ENCODE peak calls at places on chromosome 5, in eight cellular contexts. A is mesenchymal stem cell; F is A673; C is spleen; G is naive thymus-derived CD4-positive, alpha-beta T cell; U is lower lobe of right lung; Y is A549; W is left ventricle myocardium inferior. Q is an unnamed sample. For H3K4me1, the result is how much of the 10 kb centered on the place peaks cover.

GRCh38 chr5:149072376-149072775 is 9.5 kb upstream of the SH3TC2 start:
- DNase-seq in Y (no peak), U (no peak), F (no peak), G (no peak), A (no peak), W (no peak), C (no peak), Q (peak)

GRCh38 chr5:172454355-172455086 is at the start of gene SH3PXD2B:
- DNase-seq in G (peak), F (peak), Y (peak), A (peak), U (peak), W (peak), C (peak), Q (peak)

GRCh38 chr5:9288234-9288633 is 257.6 kb downstream of the SEMA5A start:
- DNase-seq in G (no peak), Y (no peak), A (no peak), W (peak), U (no peak), F (no peak), C (no peak), Q (no peak)

GRCh38 chr5:149389552-149390495 is 10.7 kb upstream of the IL17B start:
- DNase-seq in G (no peak), C (no peak), F (no peak), Y (no peak), W (no peak), U (no peak), A (peak), Q (no peak)

GRCh38 chr5:142145106-142145900 is 36.7 kb downstream of the NDFIP1 start:
- DNase-seq in Y (peak), C (no peak), W (no peak), G (peak), F (peak), U (no peak), A (peak), Q (peak)

GRCh38 chr5:161547573-161548471 is 1.3 kb upstream of the GABRB2 start:
- DNase-seq in U (no peak), G (no peak), F (no peak), Y (peak), A (no peak), C (peak), W (no peak), Q (no peak)

GRCh38 chr5:62521319-62521718 is 57.3 kb upstream of the LRRC70 start:
- DNase-seq in A (no peak), F (no peak), G (no peak), U (no peak), Y (no peak), W (no peak), C (no peak), Q (no peak)

GRCh38 chr5:164934561-164934960 is 1429.1 kb downstream of the MAT2B start:
- DNase-seq in U (no peak), Y (no peak), G (no peak), A (no peak), W (no peak), F (no peak), C (no peak), Q (no peak)

GRCh38 chr5:3185488-3185887 is 410.1 kb upstream of the IRX1 start:
- DNase-seq in A (no peak), C (no peak), Y (no peak), G (no peak), W (no peak), F (no peak), U (no peak), Q (no peak)

GRCh38 chr5:22242532-22242931 is 610.6 kb downstream of the CDH12 start:
- DNase-seq in Y (no peak), G (no peak), C (no peak), W (no peak), F (peak), U (no peak), A (no peak), Q (peak)

GRCh38 chr5:59218424-59219045 is 635.7 kb downstream of the RAB3C start:
- DNase-seq in U (no peak), Y (no peak), G (no peak), F (peak), C (no peak), W (no peak), A (peak), Q (peak)

GRCh38 chr5:148290271-148291195 is 21.7 kb upstream of the SPINK7 start:
- DNase-seq in F (peak), A (peak), G (peak), C (no peak), W (no peak), Y (peak), U (no peak), Q (peak)

GRCh38 chr5:59020611-59021285 is 437.9 kb downstream of the RAB3C start:
- DNase-seq in G (no peak), C (no peak), W (no peak), Y (no peak), F (no peak), A (no peak), U (no peak), Q (peak)

GRCh38 chr5:34923694-34924461 is 5.5 kb upstream of the DNAJC21 start:
- DNase-seq in W (no peak), U (no peak), F (peak), C (no peak), Y (peak), G (no peak), A (peak), Q (peak)

GRCh38 chr5:43773032-43773830 is 170.3 kb downstream of the NNT start:
- DNase-seq in Y (peak), C (no peak), A (peak), W (no peak), G (no peak), U (no peak), F (peak), Q (peak)

GRCh38 chr5:133506165-133506564 is 106.2 kb downstream of the FSTL4 start:
- DNase-seq in C (no peak), Y (no peak), A (no peak), W (no peak), F (no peak), G (no peak), U (no peak), Q (no peak)

GRCh38 chr5:144191998-144192397 is 21.3 kb downstream of the KCTD16 start:
- DNase-seq in G (peak), C (no peak), W (no peak), Y (peak), F (peak), U (no peak), A (peak), Q (peak)

GRCh38 chr5:145484195-145484594 is 350.9 kb downstream of the PRELID2 start:
- DNase-seq in G (no peak), F (no peak), C (no peak), W (no peak), Y (peak), U (no peak), A (peak), Q (peak)

GRCh38 chr5:91103353-91104061 is 279.6 kb downstream of the ARRDC3 start:
- DNase-seq in W (no peak), C (no peak), Y (no peak), A (peak), G (no peak), F (no peak), U (no peak), Q (no peak)

GRCh38 chr5:115738807-115739206 is 77.7 kb downstream of the CDO1 start:
- DNase-seq in Y (no peak), C (no peak), F (no peak), A (no peak), U (no peak), G (no peak), W (no peak), Q (no peak)

GRCh38 chr5:149962040-149962439 is 1.5 kb downstream of the SLC26A2 start:
- DNase-seq in U (no peak), W (no peak), Y (peak), A (peak), F (peak), G (peak), C (no peak), Q (peak)

GRCh38 chr5:39414429-39414828 is 10.4 kb downstream of the DAB2 start:
- DNase-seq in W (no peak), Y (no peak), U (no peak), F (no peak), C (no peak), G (no peak), A (no peak), Q (no peak)

GRCh38 chr5:97229196-97229595 is 46.1 kb upstream of the RIOK2 start:
- DNase-seq in C (no peak), A (no peak), G (no peak), F (no peak), Y (no peak), W (no peak), U (peak), Q (peak)

GRCh38 chr5:15014809-15015208 is 143.2 kb upstream of the ANKH start:
- DNase-seq in Y (peak), C (no peak), A (peak), W (no peak), G (no peak), U (no peak), F (no peak), Q (no peak)

GRCh38 chr5:138336952-138337684 is 948 bp upstream of the FAM53C start:
- DNase-seq in G (no peak), F (no peak), C (no peak), A (peak), W (peak), U (peak), Y (peak), Q (no peak)

GRCh38 chr5:82159014-82159413 is 119.1 kb downstream of the RPS23 start:
- DNase-seq in U (no peak), A (peak), W (no peak), F (no peak), C (no peak), G (no peak), Y (peak), Q (peak)

GRCh38 chr5:112312810-112313209 is 106.3 kb downstream of the EPB41L4A start:
- DNase-seq in Y (peak), A (peak), F (no peak), W (no peak), U (no peak), G (no peak), C (no peak), Q (no peak)

GRCh38 chr5:181239062-181239663 is 4.5 kb downstream of the RACK1 start:
- DNase-seq in U (no peak), G (no peak), F (no peak), A (no peak), W (no peak), Y (no peak), C (no peak), Q (no peak)

GRCh38 chr5:181243521-181244307 is at the start of gene RACK1:
- DNase-seq in C (peak), U (peak), Y (peak), F (peak), G (peak), A (peak), W (peak), Q (peak)

GRCh38 chr5:181241393-181241975 is 2.2 kb downstream of the RACK1 start:
- DNase-seq in Y (peak), U (no peak), A (peak), W (no peak), G (no peak), F (peak), C (no peak), Q (peak)

GRCh38 chr5:181243020-181243520 is 636 bp downstream of the RACK1 start:
- DNase-seq in C (no peak), U (no peak), F (no peak), A (no peak), Y (no peak), W (no peak), G (no peak), Q (no peak)

DNA sequence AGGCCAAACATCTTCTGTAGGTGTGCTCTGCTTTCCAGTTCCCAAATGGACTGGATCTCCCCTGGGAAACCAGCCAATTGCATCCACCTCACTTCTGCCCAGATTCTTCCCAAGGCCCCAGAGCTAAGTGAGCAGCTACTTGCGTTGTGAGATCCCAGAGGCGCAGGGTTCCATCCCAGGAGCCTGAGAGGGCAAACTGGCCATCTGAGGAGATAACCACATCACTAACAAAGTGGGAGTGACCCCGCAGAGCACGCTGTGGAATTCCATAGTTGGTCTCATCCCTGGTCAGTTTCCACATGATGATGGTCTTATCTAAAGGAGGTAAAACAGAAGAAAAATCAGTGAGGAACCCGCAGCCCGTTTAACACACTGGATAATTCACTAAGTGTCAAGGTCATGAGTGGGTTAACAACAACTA is 1.7 kb downstream of the RACK1 start:
- DNase-seq in F (no peak), W (no peak), A (no peak), U (no peak), G (no peak), Y (no peak), C (peak), Q (no peak)
- H3K4me3 ChIP-seq in F (peak), W (peak), A (peak), U (peak), G (peak), Y (peak), C (peak), Q (peak)

DNA sequence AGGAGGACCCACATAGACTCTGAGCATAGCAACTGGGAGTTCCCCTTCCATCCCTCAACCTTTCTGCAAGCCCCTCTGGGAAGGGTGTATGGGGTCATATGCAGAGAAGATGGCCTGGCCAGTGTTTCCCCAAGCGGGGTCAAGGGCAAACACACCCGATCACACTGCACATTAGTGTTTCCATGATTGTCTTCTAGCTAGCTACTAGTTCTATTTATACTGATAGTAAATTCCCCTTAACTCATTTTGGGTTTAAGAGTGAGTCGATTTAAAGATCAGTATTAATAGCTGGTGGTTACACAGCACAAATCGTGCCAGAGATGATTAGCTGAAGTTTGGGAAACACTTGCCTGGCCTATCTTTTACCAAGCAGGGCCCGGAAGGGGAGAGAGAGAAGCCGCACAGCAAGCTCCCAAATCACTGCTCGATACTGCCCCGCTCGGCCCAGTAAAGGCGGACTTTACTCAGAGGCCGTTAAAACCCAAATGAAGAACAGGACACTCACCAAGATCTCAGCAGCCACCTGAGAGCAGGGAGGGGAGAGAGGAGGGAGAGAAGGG is 29.4 kb upstream of the TNIP1 start:
- DNase-seq in C (peak), U (no peak), G (no peak), F (no peak), W (no peak), A (no peak), Y (no peak), Q (no peak)
- H3K4me1 ChIP-seq in C (under half), U (under half), G (under half), F (under half), W (half or more), A (under half), Y (under half), Q (under half)

DNA sequence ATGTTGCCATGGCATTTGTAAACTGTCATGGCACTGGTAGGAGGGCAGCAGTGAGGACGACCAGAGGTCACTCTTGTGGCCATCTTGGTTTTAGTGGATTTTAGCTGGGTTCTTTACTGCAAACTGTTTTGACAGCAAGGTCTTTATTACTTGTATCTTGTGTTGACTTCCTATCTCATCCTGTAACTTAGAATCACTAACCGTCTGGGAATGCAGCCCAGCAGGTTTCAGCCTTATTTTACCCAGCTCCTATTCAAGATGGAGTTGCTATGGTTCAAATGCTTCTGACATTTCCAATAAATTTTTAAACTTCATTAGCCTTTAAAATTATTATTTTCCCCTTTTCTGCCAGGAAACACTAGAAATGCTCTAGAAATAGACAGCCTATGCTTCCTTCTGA is 839.1 kb downstream of the NR2F1-AS1 start:
- DNase-seq in Y (no peak), C (no peak), A (no peak), W (no peak), G (no peak), U (no peak), F (no peak), Q (peak)
- H3K4me3 ChIP-seq in Y (no peak), C (no peak), A (no peak), W (no peak), G (no peak), U (no peak), F (no peak), Q (no peak)

GRCh38 chr5:179354305-179354882 is 9.1 kb upstream of the ADAMTS2 start:
- DNase-seq in G (no peak), Y (no peak), U (no peak), C (no peak), W (no peak), F (no peak), A (no peak), Q (no peak)
- H3K4me1 ChIP-seq in G (under half), Y (under half), U (under half), C (under half), W (under half), F (under half), A (under half), Q (under half)

GRCh38 chr5:135965504-135965903 is 10.7 kb upstream of the LECT2 start:
- DNase-seq in C (no peak), U (no peak), F (no peak), A (no peak), Y (no peak), W (no peak), G (no peak), Q (no peak)
- H3K4me3 ChIP-seq in C (no peak), U (no peak), F (no peak), A (no peak), Y (no peak), W (no peak), G (no peak), Q (no peak)

DNA sequence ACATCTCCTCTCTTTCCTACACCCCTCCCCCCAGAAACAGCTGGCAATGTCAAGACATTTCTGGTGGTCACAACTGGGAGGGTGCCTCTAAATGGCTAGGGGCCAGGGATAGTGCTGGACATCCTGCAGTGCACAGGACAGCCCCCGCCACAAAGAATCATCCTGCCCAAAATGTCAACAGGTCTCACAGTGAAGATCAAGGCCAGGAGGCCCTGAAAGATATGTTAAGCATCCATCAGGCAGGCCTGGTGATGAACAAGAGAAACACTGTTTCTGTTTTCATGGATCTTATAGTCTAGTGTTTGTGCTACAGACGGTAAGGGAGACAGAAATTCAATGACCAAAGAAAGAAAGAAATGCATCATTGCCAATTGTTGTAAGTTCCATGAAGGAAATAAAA is 45.9 kb downstream of the WWC1 start:
- DNase-seq in F (no peak), Y (no peak), W (no peak), A (no peak), G (no peak), C (peak), U (no peak), Q (no peak)
- H3K4me1 ChIP-seq in F (under half), Y (half or more), W (under half), A (under half), G (under half), C (under half), U (under half), Q (under half)

GRCh38 chr5:140106805-140107311 is 7.1 kb upstream of the PURA start:
- DNase-seq in Y (no peak), G (no peak), U (no peak), C (no peak), A (no peak), F (no peak), W (no peak), Q (no peak)
- H3K4me3 ChIP-seq in Y (peak), G (peak), U (peak), C (peak), A (peak), F (peak), W (peak), Q (peak)

GRCh38 chr5:151146003-151146524 is 11.5 kb downstream of the ANXA6 start:
- DNase-seq in W (no peak), U (no peak), Y (no peak), G (no peak), F (no peak), C (no peak), A (no peak), Q (no peak)
- H3K4me1 ChIP-seq in W (half or more), U (half or more), Y (under half), G (half or more), F (under half), C (half or more), A (under half), Q (under half)

GRCh38 chr5:55633574-55634203 is 78.4 kb downstream of the SLC38A9 start:
- DNase-seq in Y (peak), C (no peak), W (peak), F (no peak), U (no peak), G (no peak), A (peak), Q (peak)

GRCh38 chr5:55626805-55627204 is 85.3 kb downstream of the SLC38A9 start:
- DNase-seq in G (no peak), U (no peak), C (no peak), W (no peak), Y (no peak), F (peak), A (no peak), Q (no peak)

GRCh38 chr5:55625913-55626312 is 86.2 kb downstream of the SLC38A9 start:
- DNase-seq in C (no peak), F (no peak), W (no peak), Y (no peak), A (no peak), U (no peak), G (no peak), Q (no peak)

GRCh38 chr5:55625603-55625875 is 86.6 kb downstream of the SLC38A9 start:
- DNase-seq in C (no peak), W (no peak), F (no peak), U (no peak), Y (no peak), A (no peak), G (no peak), Q (no peak)

GRCh38 chr5:55629790-55630189 is 82.3 kb downstream of the SLC38A9 start:
- DNase-seq in A (no peak), G (no peak), Y (no peak), U (no peak), C (no peak), F (no peak), W (no peak), Q (no peak)
- H3K4me3 ChIP-seq in A (no peak), G (no peak), Y (no peak), U (no peak), C (no peak), F (no peak), W (no peak), Q (no peak)

GRCh38 chr5:111251941-111252340 is 27.8 kb downstream of the CAMK4 start:
- DNase-seq in Y (no peak), W (no peak), C (no peak), G (no peak), A (no peak), U (no peak), F (no peak), Q (no peak)
- H3K4me1 ChIP-seq in Y (under half), W (under half), C (under half), G (under half), A (under half), U (under half), F (under half), Q (under half)

Q was measured in PC-3.